ENCODE peak calls at places on chromosome 10, in ten cellular contexts. M is stimulated activated CD4-positive, alpha-beta T cell treated with anti-CD3 and anti-CD28 coated beads, Interleukin-12 subunit alpha, Interleukin-12 subunit beta, amount 100 ng/mL, for 4 hours; C is GM04504; Q is activated T-cell treated with anti-CD3 and anti-CD28 coated beads for 24 hours; G is COR-L47; N is AG09309; P is HCT116; W is stimulated activated CD8-positive, alpha-beta memory T cell treated with anti-CD3 and anti-CD28 coated beads, Interleukin-7, amount 100 ng/mL, for 1 hour; Y is head of caudate nucleus; Z is activated naive CD4-positive, alpha-beta T cell. J is an unnamed sample.
A peak's percentile ranks its signal among the peaks of the same experiment; 100 is the strongest.

GRCh38 chr10:130757821-130758489 is 553.6 kb downstream of the TCERG1L start:
- DNase-seq in M (no peak), C (no peak), Q (no peak), G (no peak), N (no peak), P (no peak), W (no peak), Y (no peak), Z (no peak), J (no peak)

GRCh38 chr10:115936926-115937755 is 335.9 kb downstream of the GFRA1 start:
- DNase-seq in M (no peak), C (no peak), Q (no peak), G (no peak), N (peak; percentile 31), P (no peak), W (no peak), Y (no peak), Z (no peak), J (no peak)

GRCh38 chr10:132279873-132280645 is 27.7 kb downstream of the STK32C start:
- DNase-seq in M (no peak), C (no peak), Q (no peak), G (no peak), N (no peak), P (no peak), W (no peak), Y (no peak), Z (no peak), J (no peak)

GRCh38 chr10:23557777-23558176 is 118.9 kb downstream of the OTUD1 start:
- DNase-seq in M (no peak), C (no peak), Q (no peak), G (no peak), N (no peak), P (no peak), W (no peak), Y (no peak), Z (no peak), J (no peak)

GRCh38 chr10:97069576-97070362 is 116.0 kb downstream of the SLIT1 start:
- DNase-seq in M (no peak), C (no peak), Q (no peak), G (no peak), N (no peak), P (peak; percentile 68), W (no peak), Y (no peak), Z (no peak), J (peak; percentile 55)

GRCh38 chr10:63409465-63410027 is 56.2 kb downstream of the JMJD1C start:
- DNase-seq in M (no peak), C (no peak), Q (no peak), G (no peak), N (no peak), P (no peak), W (no peak), Y (no peak), Z (no peak), J (no peak)

GRCh38 chr10:37679465-37679864 is 177.9 kb downstream of the ZNF248 start:
- DNase-seq in M (no peak), C (no peak), Q (no peak), G (no peak), N (no peak), P (no peak), W (no peak), Y (no peak), Z (no peak), J (no peak)

GRCh38 chr10:11823122-11823988 is at the start of gene PROSER2:
- DNase-seq in M (peak; percentile 47), C (no peak), Q (peak; percentile 25), G (no peak), N (no peak), P (peak; percentile 27), W (no peak), Y (no peak), Z (peak; percentile 8), J (peak; percentile 67)

GRCh38 chr10:13563481-13564445 is 23.0 kb upstream of the PRPF18 start:
- DNase-seq in M (no peak), C (no peak), Q (no peak), G (no peak), N (no peak), P (no peak), W (no peak), Y (no peak), Z (no peak), J (no peak)

GRCh38 chr10:99555371-99556224 is 22.9 kb downstream of the NKX2-3 start:
- DNase-seq in M (no peak), C (no peak), Q (no peak), G (no peak), N (no peak), P (no peak), W (no peak), Y (no peak), Z (no peak), J (no peak)

GRCh38 chr10:73871915-73872710 is 2.2 kb downstream of the CAMK2G start:
- DNase-seq in M (no peak), C (no peak), Q (no peak), G (no peak), N (no peak), P (no peak), W (no peak), Y (no peak), Z (no peak), J (no peak)

GRCh38 chr10:3987142-3987974 is 202.3 kb upstream of the KLF6 start:
- DNase-seq in M (no peak), C (no peak), Q (no peak), G (no peak), N (no peak), P (no peak), W (no peak), Y (no peak), Z (no peak), J (no peak)

GRCh38 chr10:21807162-21807561 is 196.4 kb downstream of the DNAJC1 start:
- DNase-seq in M (no peak), C (no peak), Q (no peak), G (no peak), N (no peak), P (no peak), W (no peak), Y (no peak), Z (no peak), J (no peak)

GRCh38 chr10:71545001-71545400 is 148.3 kb downstream of the CDH23 start:
- DNase-seq in M (no peak), C (no peak), Q (no peak), G (no peak), N (no peak), P (no peak), W (no peak), Y (no peak), Z (no peak), J (no peak)

GRCh38 chr10:106506509-106507265 is 657.8 kb downstream of the SORCS1 start:
- DNase-seq in M (no peak), C (no peak), Q (no peak), G (no peak), N (no peak), P (no peak), W (no peak), Y (no peak), Z (no peak), J (no peak)

GRCh38 chr10:68826764-68827591 is at the start of gene STOX1:
- DNase-seq in M (peak; percentile 67), C (peak; percentile 10), Q (peak; percentile 49), G (peak; percentile 56), N (no peak), P (peak; percentile 44), W (peak; percentile 29), Y (peak; percentile 18), Z (no peak), J (peak; percentile 83)

GRCh38 chr10:125028291-125028867 is 86.5 kb downstream of the ZRANB1 start:
- DNase-seq in M (no peak), C (no peak), Q (no peak), G (no peak), N (no peak), P (no peak), W (no peak), Y (no peak), Z (no peak), J (no peak)

GRCh38 chr10:61837748-61838055 is 63.8 kb upstream of the ARID5B start:
- DNase-seq in M (no peak), C (no peak), Q (no peak), G (no peak), N (no peak), P (no peak), W (no peak), Y (no peak), Z (no peak), J (peak; percentile 7)

GRCh38 chr10:82796510-82796909 is 921.5 kb downstream of the NRG3 start:
- DNase-seq in M (no peak), C (no peak), Q (no peak), G (no peak), N (no peak), P (no peak), W (no peak), Y (no peak), Z (no peak), J (no peak)

J was measured in A549.